ENCODE peak calls at places on chromosomes 5 and 9, in nine cellular contexts. One of them, this sample, is unnamed.

GRCh38 chr9:128552744-128553221 is 396 bp downstream of the SPTAN1 start:
- DNase-seq in CD4-positive, alpha-beta T cell: peak; percentile 60
- DNase-seq in stimulated activated CD4-positive, alpha-beta T cell treated with anti-CD3 and anti-CD28 coated beads, Interleukin-1b, Interleukin-23, amount 100 ng/mL, for 24 hours: peak; percentile 13
- DNase-seq in AG09309: no peak
- DNase-seq in erythroblast: peak; percentile 40
- DNase-seq in pons: peak; percentile 26
- DNase-seq in GM12891: no peak
- DNase-seq in mucosa of gallbladder: peak; percentile 33
- DNase-seq in lung microvascular endothelial cell: peak; percentile 37
- DNase-seq in this sample: peak; percentile 46

GRCh38 chr5:179953934-179954833 is 46.5 kb upstream of the TBC1D9B start:
- DNase-seq in erythroblast: no peak
- DNase-seq in lung microvascular endothelial cell: no peak
- DNase-seq in AG09309: peak; percentile 52
- DNase-seq in stimulated activated CD4-positive, alpha-beta T cell treated with anti-CD3 and anti-CD28 coated beads, Interleukin-1b, Interleukin-23, amount 100 ng/mL, for 24 hours: no peak
- DNase-seq in mucosa of gallbladder: no peak
- DNase-seq in CD4-positive, alpha-beta T cell: no peak
- DNase-seq in pons: no peak
- DNase-seq in GM12891: no peak
- DNase-seq in this sample: no peak

GRCh38 chr5:137708796-137709559 is 26.9 kb downstream of the KLHL3 start:
- DNase-seq in pons: no peak
- DNase-seq in lung microvascular endothelial cell: no peak
- DNase-seq in CD4-positive, alpha-beta T cell: no peak
- DNase-seq in stimulated activated CD4-positive, alpha-beta T cell treated with anti-CD3 and anti-CD28 coated beads, Interleukin-1b, Interleukin-23, amount 100 ng/mL, for 24 hours: no peak
- DNase-seq in erythroblast: no peak
- DNase-seq in mucosa of gallbladder: peak; percentile 20
- DNase-seq in GM12891: no peak
- DNase-seq in AG09309: no peak
- DNase-seq in this sample: no peak

GRCh38 chr5:93586948-93587918 is 4.2 kb downstream of the NR2F1 start:
- DNase-seq in mucosa of gallbladder: no peak
- DNase-seq in stimulated activated CD4-positive, alpha-beta T cell treated with anti-CD3 and anti-CD28 coated beads, Interleukin-1b, Interleukin-23, amount 100 ng/mL, for 24 hours: no peak
- DNase-seq in CD4-positive, alpha-beta T cell: no peak
- DNase-seq in pons: no peak
- DNase-seq in AG09309: no peak
- DNase-seq in erythroblast: no peak
- DNase-seq in lung microvascular endothelial cell: peak; percentile 24
- DNase-seq in GM12891: no peak
- DNase-seq in this sample: no peak

GRCh38 chr5:68251386-68251785 is 35.8 kb downstream of the PIK3R1 start:
- DNase-seq in stimulated activated CD4-positive, alpha-beta T cell treated with anti-CD3 and anti-CD28 coated beads, Interleukin-1b, Interleukin-23, amount 100 ng/mL, for 24 hours: peak; percentile 39
- DNase-seq in mucosa of gallbladder: no peak
- DNase-seq in pons: no peak
- DNase-seq in CD4-positive, alpha-beta T cell: peak; percentile 50
- DNase-seq in erythroblast: no peak
- DNase-seq in AG09309: no peak
- DNase-seq in lung microvascular endothelial cell: peak; percentile 63
- DNase-seq in GM12891: no peak
- DNase-seq in this sample: no peak

GRCh38 chr5:148957591-148958202 is 105.2 kb downstream of the SH3TC2 start:
- DNase-seq in erythroblast: peak; percentile 58
- DNase-seq in lung microvascular endothelial cell: peak; percentile 61
- DNase-seq in pons: peak; percentile 44
- DNase-seq in stimulated activated CD4-positive, alpha-beta T cell treated with anti-CD3 and anti-CD28 coated beads, Interleukin-1b, Interleukin-23, amount 100 ng/mL, for 24 hours: peak; percentile 18
- DNase-seq in AG09309: no peak
- DNase-seq in GM12891: peak; percentile 23
- DNase-seq in mucosa of gallbladder: no peak
- DNase-seq in CD4-positive, alpha-beta T cell: peak; percentile 37
- DNase-seq in this sample: no peak

GRCh38 chr5:138448481-138449398 is 9.9 kb downstream of the REEP2 start:
- DNase-seq in mucosa of gallbladder: no peak
- DNase-seq in erythroblast: no peak
- DNase-seq in CD4-positive, alpha-beta T cell: no peak
- DNase-seq in stimulated activated CD4-positive, alpha-beta T cell treated with anti-CD3 and anti-CD28 coated beads, Interleukin-1b, Interleukin-23, amount 100 ng/mL, for 24 hours: no peak
- DNase-seq in pons: no peak
- DNase-seq in lung microvascular endothelial cell: no peak
- DNase-seq in AG09309: peak; percentile 28
- DNase-seq in GM12891: no peak
- DNase-seq in this sample: no peak

GRCh38 chr9:78144663-78145377 is 91.1 kb upstream of the CEP78 start:
- DNase-seq in CD4-positive, alpha-beta T cell: no peak
- DNase-seq in AG09309: no peak
- DNase-seq in stimulated activated CD4-positive, alpha-beta T cell treated with anti-CD3 and anti-CD28 coated beads, Interleukin-1b, Interleukin-23, amount 100 ng/mL, for 24 hours: no peak
- DNase-seq in pons: peak; percentile 68
- DNase-seq in lung microvascular endothelial cell: peak; percentile 97
- DNase-seq in mucosa of gallbladder: no peak
- DNase-seq in GM12891: no peak
- DNase-seq in erythroblast: no peak
- DNase-seq in this sample: no peak

GRCh38 chr5:50823568-50823967 is 157.1 kb downstream of the PARP8 start:
- DNase-seq in stimulated activated CD4-positive, alpha-beta T cell treated with anti-CD3 and anti-CD28 coated beads, Interleukin-1b, Interleukin-23, amount 100 ng/mL, for 24 hours: no peak
- DNase-seq in GM12891: no peak
- DNase-seq in lung microvascular endothelial cell: no peak
- DNase-seq in CD4-positive, alpha-beta T cell: no peak
- DNase-seq in AG09309: no peak
- DNase-seq in erythroblast: no peak
- DNase-seq in mucosa of gallbladder: no peak
- DNase-seq in pons: no peak
- DNase-seq in this sample: no peak

GRCh38 chr5:77869115-77869798 is 93.1 kb upstream of the TBCA start:
- DNase-seq in GM12891: no peak
- DNase-seq in erythroblast: no peak
- DNase-seq in mucosa of gallbladder: no peak
- DNase-seq in CD4-positive, alpha-beta T cell: no peak
- DNase-seq in lung microvascular endothelial cell: no peak
- DNase-seq in AG09309: no peak
- DNase-seq in pons: no peak
- DNase-seq in stimulated activated CD4-positive, alpha-beta T cell treated with anti-CD3 and anti-CD28 coated beads, Interleukin-1b, Interleukin-23, amount 100 ng/mL, for 24 hours: no peak
- DNase-seq in this sample: no peak

GRCh38 chr9:136287960-136288753 is 15.7 kb downstream of the CCDC187 start:
- DNase-seq in GM12891: no peak
- DNase-seq in AG09309: no peak
- DNase-seq in CD4-positive, alpha-beta T cell: no peak
- DNase-seq in erythroblast: no peak
- DNase-seq in pons: no peak
- DNase-seq in stimulated activated CD4-positive, alpha-beta T cell treated with anti-CD3 and anti-CD28 coated beads, Interleukin-1b, Interleukin-23, amount 100 ng/mL, for 24 hours: no peak
- DNase-seq in mucosa of gallbladder: no peak
- DNase-seq in lung microvascular endothelial cell: no peak
- DNase-seq in this sample: no peak

GRCh38 chr5:124755565-124755964 is 9.1 kb upstream of the ZNF608 start:
- DNase-seq in AG09309: no peak
- DNase-seq in mucosa of gallbladder: no peak
- DNase-seq in pons: peak; percentile 92
- DNase-seq in CD4-positive, alpha-beta T cell: no peak
- DNase-seq in erythroblast: no peak
- DNase-seq in lung microvascular endothelial cell: peak; percentile 38
- DNase-seq in stimulated activated CD4-positive, alpha-beta T cell treated with anti-CD3 and anti-CD28 coated beads, Interleukin-1b, Interleukin-23, amount 100 ng/mL, for 24 hours: no peak
- DNase-seq in GM12891: no peak
- DNase-seq in this sample: no peak

GRCh38 chr9:89984214-89984613 is 379.4 kb downstream of the GADD45G start:
- DNase-seq in lung microvascular endothelial cell: no peak
- DNase-seq in pons: no peak
- DNase-seq in stimulated activated CD4-positive, alpha-beta T cell treated with anti-CD3 and anti-CD28 coated beads, Interleukin-1b, Interleukin-23, amount 100 ng/mL, for 24 hours: no peak
- DNase-seq in GM12891: no peak
- DNase-seq in CD4-positive, alpha-beta T cell: no peak
- DNase-seq in mucosa of gallbladder: no peak
- DNase-seq in erythroblast: no peak
- DNase-seq in AG09309: no peak
- DNase-seq in this sample: no peak

GRCh38 chr9:137030528-137030927 is 1.4 kb downstream of the FUT7 start:
- DNase-seq in AG09309: no peak
- DNase-seq in GM12891: no peak
- DNase-seq in mucosa of gallbladder: no peak
- DNase-seq in erythroblast: no peak
- DNase-seq in CD4-positive, alpha-beta T cell: peak; percentile 43
- DNase-seq in lung microvascular endothelial cell: no peak
- DNase-seq in pons: no peak
- DNase-seq in stimulated activated CD4-positive, alpha-beta T cell treated with anti-CD3 and anti-CD28 coated beads, Interleukin-1b, Interleukin-23, amount 100 ng/mL, for 24 hours: no peak
- DNase-seq in this sample: no peak

GRCh38 chr9:112180387-112180881 is 5.3 kb upstream of the SUSD1 start:
- DNase-seq in pons: no peak
- DNase-seq in mucosa of gallbladder: no peak
- DNase-seq in GM12891: no peak
- DNase-seq in stimulated activated CD4-positive, alpha-beta T cell treated with anti-CD3 and anti-CD28 coated beads, Interleukin-1b, Interleukin-23, amount 100 ng/mL, for 24 hours: no peak
- DNase-seq in CD4-positive, alpha-beta T cell: no peak
- DNase-seq in AG09309: no peak
- DNase-seq in erythroblast: peak; percentile 59
- DNase-seq in lung microvascular endothelial cell: no peak
- DNase-seq in this sample: no peak

GRCh38 chr5:76709762-76710161 is 6.2 kb upstream of the F2R start:
- DNase-seq in lung microvascular endothelial cell: no peak
- DNase-seq in erythroblast: no peak
- DNase-seq in mucosa of gallbladder: no peak
- DNase-seq in stimulated activated CD4-positive, alpha-beta T cell treated with anti-CD3 and anti-CD28 coated beads, Interleukin-1b, Interleukin-23, amount 100 ng/mL, for 24 hours: no peak
- DNase-seq in pons: no peak
- DNase-seq in AG09309: peak; percentile 55
- DNase-seq in CD4-positive, alpha-beta T cell: no peak
- DNase-seq in GM12891: no peak
- DNase-seq in this sample: no peak

GRCh38 chr9:95505676-95506437 is 10.9 kb downstream of the PTCH1 start:
- DNase-seq in pons: no peak
- DNase-seq in mucosa of gallbladder: no peak
- DNase-seq in CD4-positive, alpha-beta T cell: no peak
- DNase-seq in GM12891: peak; percentile 58
- DNase-seq in lung microvascular endothelial cell: peak; percentile 45
- DNase-seq in AG09309: no peak
- DNase-seq in stimulated activated CD4-positive, alpha-beta T cell treated with anti-CD3 and anti-CD28 coated beads, Interleukin-1b, Interleukin-23, amount 100 ng/mL, for 24 hours: no peak
- DNase-seq in erythroblast: peak; percentile 53
- DNase-seq in this sample: no peak

GRCh38 chr9:99307846-99308245 is 85.8 kb downstream of the SEC61B start:
- DNase-seq in CD4-positive, alpha-beta T cell: no peak
- DNase-seq in AG09309: no peak
- DNase-seq in pons: no peak
- DNase-seq in erythroblast: no peak
- DNase-seq in mucosa of gallbladder: no peak
- DNase-seq in lung microvascular endothelial cell: no peak
- DNase-seq in GM12891: no peak
- DNase-seq in stimulated activated CD4-positive, alpha-beta T cell treated with anti-CD3 and anti-CD28 coated beads, Interleukin-1b, Interleukin-23, amount 100 ng/mL, for 24 hours: no peak
- DNase-seq in this sample: no peak

GRCh38 chr9:2413196-2413840 is 208.3 kb upstream of the VLDLR start:
- DNase-seq in stimulated activated CD4-positive, alpha-beta T cell treated with anti-CD3 and anti-CD28 coated beads, Interleukin-1b, Interleukin-23, amount 100 ng/mL, for 24 hours: no peak
- DNase-seq in pons: no peak
- DNase-seq in erythroblast: no peak
- DNase-seq in mucosa of gallbladder: no peak
- DNase-seq in AG09309: no peak
- DNase-seq in CD4-positive, alpha-beta T cell: no peak
- DNase-seq in lung microvascular endothelial cell: no peak
- DNase-seq in GM12891: no peak
- DNase-seq in this sample: no peak

GRCh38 chr5:136031713-136032112 is 2.9 kb downstream of the TGFBI start:
- DNase-seq in stimulated activated CD4-positive, alpha-beta T cell treated with anti-CD3 and anti-CD28 coated beads, Interleukin-1b, Interleukin-23, amount 100 ng/mL, for 24 hours: no peak
- DNase-seq in AG09309: no peak
- DNase-seq in pons: no peak
- DNase-seq in GM12891: no peak
- DNase-seq in mucosa of gallbladder: no peak
- DNase-seq in CD4-positive, alpha-beta T cell: no peak
- DNase-seq in lung microvascular endothelial cell: no peak
- DNase-seq in erythroblast: no peak
- DNase-seq in this sample: no peak

GRCh38 chr9:24342457-24342856 is 203.2 kb downstream of the IZUMO3 start:
- DNase-seq in pons: no peak
- DNase-seq in lung microvascular endothelial cell: no peak
- DNase-seq in mucosa of gallbladder: no peak
- DNase-seq in AG09309: no peak
- DNase-seq in erythroblast: no peak
- DNase-seq in GM12891: no peak
- DNase-seq in CD4-positive, alpha-beta T cell: no peak
- DNase-seq in stimulated activated CD4-positive, alpha-beta T cell treated with anti-CD3 and anti-CD28 coated beads, Interleukin-1b, Interleukin-23, amount 100 ng/mL, for 24 hours: no peak
- DNase-seq in this sample: no peak

GRCh38 chr5:135934939-135935338 is 19.8 kb downstream of the LECT2 start:
- DNase-seq in GM12891: no peak
- DNase-seq in stimulated activated CD4-positive, alpha-beta T cell treated with anti-CD3 and anti-CD28 coated beads, Interleukin-1b, Interleukin-23, amount 100 ng/mL, for 24 hours: no peak
- DNase-seq in lung microvascular endothelial cell: no peak
- DNase-seq in mucosa of gallbladder: no peak
- DNase-seq in erythroblast: no peak
- DNase-seq in pons: no peak
- DNase-seq in CD4-positive, alpha-beta T cell: no peak
- DNase-seq in AG09309: peak; percentile 1
- DNase-seq in this sample: no peak

GRCh38 chr9:131410051-131410491 is 16.2 kb downstream of the PRRC2B start:
- DNase-seq in erythroblast: no peak
- DNase-seq in mucosa of gallbladder: no peak
- DNase-seq in stimulated activated CD4-positive, alpha-beta T cell treated with anti-CD3 and anti-CD28 coated beads, Interleukin-1b, Interleukin-23, amount 100 ng/mL, for 24 hours: no peak
- DNase-seq in GM12891: no peak
- DNase-seq in lung microvascular endothelial cell: no peak
- DNase-seq in pons: no peak
- DNase-seq in AG09309: no peak
- DNase-seq in CD4-positive, alpha-beta T cell: no peak
- DNase-seq in this sample: no peak

This sample was measured in occipital lobe.